ENCODE peak calls at places on chromosomes 7 and 10, in five cellular contexts. One of them, this sample, is unnamed.
A peak's percentile ranks its signal among the peaks of the same experiment; 100 is the strongest.

GRCh38 chr10:11515596-11516418 is 95.6 kb downstream of the USP6NL start:
- DNase-seq in GM20000: peak; percentile 37
- DNase-seq in GM12864: peak; percentile 61
- DNase-seq in caudate nucleus: no peak
- DNase-seq in AML-193: peak; percentile 64
- DNase-seq in this sample: peak; percentile 74

GRCh38 chr7:102412548-102412947 is 16.4 kb downstream of the PRKRIP1 start:
- DNase-seq in AML-193: no peak
- DNase-seq in GM12864: no peak
- DNase-seq in caudate nucleus: peak; percentile 7
- DNase-seq in GM20000: no peak
- DNase-seq in this sample: peak; percentile 30

GRCh38 chr10:3494131-3494878 is 290.7 kb downstream of the KLF6 start:
- DNase-seq in GM12864: no peak
- DNase-seq in AML-193: no peak
- DNase-seq in GM20000: no peak
- DNase-seq in caudate nucleus: no peak
- DNase-seq in this sample: peak; percentile 84

GRCh38 chr10:132138596-132138995 is 48.2 kb upstream of the DPYSL4 start:
- DNase-seq in AML-193: no peak
- DNase-seq in GM12864: no peak
- DNase-seq in caudate nucleus: no peak
- DNase-seq in GM20000: no peak
- DNase-seq in this sample: no peak

GRCh38 chr7:43594020-43594419 is 11.1 kb downstream of the STK17A start:
- DNase-seq in AML-193: no peak
- DNase-seq in caudate nucleus: no peak
- DNase-seq in GM12864: no peak
- DNase-seq in GM20000: no peak
- DNase-seq in this sample: no peak

GRCh38 chr10:81950358-81950757 is 75.4 kb downstream of the NRG3 start:
- DNase-seq in AML-193: no peak
- DNase-seq in GM20000: no peak
- DNase-seq in caudate nucleus: no peak
- DNase-seq in GM12864: no peak
- DNase-seq in this sample: no peak

GRCh38 chr10:4545077-4545476 is 280.9 kb upstream of the AKR1E2 start:
- DNase-seq in AML-193: no peak
- DNase-seq in GM20000: no peak
- DNase-seq in GM12864: no peak
- DNase-seq in caudate nucleus: no peak
- DNase-seq in this sample: peak; percentile 12

GRCh38 chr10:132564690-132565089 is 27.1 kb downstream of the INPP5A start:
- DNase-seq in caudate nucleus: no peak
- DNase-seq in GM12864: no peak
- DNase-seq in AML-193: no peak
- DNase-seq in GM20000: no peak
- DNase-seq in this sample: no peak

GRCh38 chr7:6271091-6271658 is 1.2 kb downstream of the CYTH3 start:
- DNase-seq in GM12864: no peak
- DNase-seq in caudate nucleus: peak; percentile 32
- DNase-seq in GM20000: peak; percentile 48
- DNase-seq in AML-193: no peak
- DNase-seq in this sample: no peak

GRCh38 chr10:119333146-119333792 is 125.9 kb downstream of the GRK5 start:
- DNase-seq in GM20000: no peak
- DNase-seq in AML-193: no peak
- DNase-seq in caudate nucleus: no peak
- DNase-seq in GM12864: no peak
- DNase-seq in this sample: peak; percentile 71

GRCh38 chr10:11168423-11169100 is 150.9 kb downstream of the CELF2 start:
- DNase-seq in caudate nucleus: no peak
- DNase-seq in GM12864: no peak
- DNase-seq in AML-193: no peak
- DNase-seq in GM20000: no peak
- DNase-seq in this sample: no peak

GRCh38 chr7:1076184-1077072 is 11.5 kb upstream of the GPER1 start:
- DNase-seq in GM20000: no peak
- DNase-seq in AML-193: no peak
- DNase-seq in caudate nucleus: no peak
- DNase-seq in GM12864: no peak
- DNase-seq in this sample: no peak

GRCh38 chr7:157268540-157268939 is 68.3 kb upstream of the DNAJB6 start:
- DNase-seq in GM12864: no peak
- DNase-seq in GM20000: no peak
- DNase-seq in caudate nucleus: no peak
- DNase-seq in AML-193: no peak
- DNase-seq in this sample: no peak

GRCh38 chr10:22252286-22252800 is 34.5 kb upstream of the EBLN1 start:
- DNase-seq in GM20000: peak; percentile 68
- DNase-seq in AML-193: no peak
- DNase-seq in GM12864: no peak
- DNase-seq in caudate nucleus: peak; percentile 74
- DNase-seq in this sample: peak; percentile 16

GRCh38 chr7:2474224-2474623 is 2.0 kb downstream of the GRIFIN start:
- DNase-seq in GM12864: no peak
- DNase-seq in caudate nucleus: no peak
- DNase-seq in GM20000: no peak
- DNase-seq in AML-193: no peak
- DNase-seq in this sample: no peak

This sample was measured in fibroblast of villous mesenchyme.